ENCODE peak calls at places on chromosomes 6 and 20, in ten cellular contexts. C is heart left ventricle, B is pancreas, K is neural progenitor cell, D is psoas muscle, I is neural crest cell, O is PC-9, E is cardiac fibroblast, J is AG09319, N is A549. H is an unnamed sample.

GRCh38 chr6:165662041-165662491 is 975 bp downstream of the PDE10A start:
- DNase-seq in E (peak; percentile 71), C (peak; percentile 60), B (no peak), I (peak; percentile 57), O (no peak), K (peak; percentile 74), D (peak; percentile 28), N (peak; percentile 52), J (no peak), H (peak; percentile 33)

GRCh38 chr20:31638317-31638716 is 605 bp downstream of the COX4I2 start:
- DNase-seq in D (no peak), N (no peak), E (no peak), B (no peak), I (no peak), J (no peak), C (no peak), K (no peak), O (no peak), H (peak; percentile 69)

GRCh38 chr6:16236648-16237199 is 1.7 kb upstream of the GMPR start:
- DNase-seq in N (no peak), O (no peak), E (peak; percentile 75), I (no peak), K (no peak), D (no peak), C (peak; percentile 45), B (peak; percentile 63), J (peak; percentile 40), H (no peak)

GRCh38 chr6:18585032-18585573 is 198.0 kb downstream of the RNF144B start:
- DNase-seq in K (no peak), O (peak; percentile 19), C (peak; percentile 37), B (peak; percentile 22), D (peak; percentile 35), E (peak; percentile 64), J (peak; percentile 4), I (peak; percentile 35), N (peak; percentile 12), H (peak; percentile 49)

GRCh38 chr6:12962995-12963394 is 246.4 kb downstream of the PHACTR1 start:
- DNase-seq in O (no peak), E (peak; percentile 57), N (no peak), J (no peak), D (no peak), B (no peak), C (no peak), K (no peak), I (no peak), H (no peak)

GRCh38 chr6:47034421-47034820 is 7.7 kb downstream of the ADGRF1 start:
- DNase-seq in E (peak; percentile 16), C (no peak), J (no peak), O (no peak), K (no peak), I (no peak), D (no peak), N (no peak), B (no peak), H (no peak)

GRCh38 chr6:80022803-80023202 is 18.4 kb downstream of the TTK start:
- DNase-seq in K (no peak), D (no peak), N (no peak), B (no peak), O (no peak), E (peak; percentile 64), C (no peak), J (no peak), I (no peak), H (no peak)

GRCh38 chr6:81766482-81767069 is 14.1 kb upstream of the TENT5A start:
- DNase-seq in C (no peak), D (no peak), K (no peak), O (peak; percentile 11), N (peak; percentile 63), J (peak; percentile 79), I (no peak), B (no peak), E (peak; percentile 93), H (no peak)

GRCh38 chr6:143038845-143039244 is 21.8 kb upstream of the AIG1 start:
- DNase-seq in D (no peak), J (no peak), N (no peak), B (no peak), E (no peak), C (no peak), O (no peak), K (no peak), I (no peak), H (no peak)
- TF ChIP-seq CTCF in D (no peak), J (no peak), N (no peak), B (no peak), E (no peak), C (no peak), O (no peak), K (no peak), I (no peak), H (no peak)

GRCh38 chr20:43658068-43658722 is 8.7 kb upstream of the MYBL2 start:
- DNase-seq in I (no peak), B (no peak), N (peak; percentile 37), K (peak; percentile 44), E (no peak), J (no peak), D (no peak), C (no peak), O (peak; percentile 23), H (peak; percentile 27)
- TF ChIP-seq CTCF in I (peak; percentile 46), B (no peak), N (no peak), K (no peak), E (no peak), J (no peak), D (no peak), C (no peak), O (peak; percentile 20), H (peak; percentile 22)

DNA sequence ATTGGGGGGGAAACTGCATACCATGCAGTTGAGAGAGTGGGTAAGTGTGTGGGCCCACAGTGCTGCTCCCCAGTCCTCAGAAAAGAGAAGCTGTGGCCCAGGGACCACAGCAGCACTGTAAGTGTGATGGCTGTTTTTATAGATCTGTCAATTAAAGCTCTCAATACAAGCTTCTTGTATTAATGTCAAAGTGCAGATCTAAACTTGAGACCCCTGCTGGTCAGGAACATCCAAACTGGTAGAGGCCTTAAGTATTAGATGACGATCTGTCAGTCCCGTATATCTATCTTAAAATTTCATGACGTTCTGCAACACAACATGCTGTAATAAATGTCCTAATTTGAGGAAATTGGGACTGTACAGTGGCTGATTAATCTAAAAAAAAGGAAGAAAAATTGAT is 74.8 kb downstream of the TULP4 start:
- DNase-seq in D (no peak), C (no peak), I (no peak), O (no peak), E (no peak), B (no peak), J (no peak), N (peak; percentile 27), K (no peak), H (no peak)
- TF ChIP-seq CTCF in D (peak; percentile 4), C (no peak), I (peak; percentile 27), O (no peak), E (no peak), B (no peak), J (no peak), N (no peak), K (no peak), H (peak; percentile 46)

DNA sequence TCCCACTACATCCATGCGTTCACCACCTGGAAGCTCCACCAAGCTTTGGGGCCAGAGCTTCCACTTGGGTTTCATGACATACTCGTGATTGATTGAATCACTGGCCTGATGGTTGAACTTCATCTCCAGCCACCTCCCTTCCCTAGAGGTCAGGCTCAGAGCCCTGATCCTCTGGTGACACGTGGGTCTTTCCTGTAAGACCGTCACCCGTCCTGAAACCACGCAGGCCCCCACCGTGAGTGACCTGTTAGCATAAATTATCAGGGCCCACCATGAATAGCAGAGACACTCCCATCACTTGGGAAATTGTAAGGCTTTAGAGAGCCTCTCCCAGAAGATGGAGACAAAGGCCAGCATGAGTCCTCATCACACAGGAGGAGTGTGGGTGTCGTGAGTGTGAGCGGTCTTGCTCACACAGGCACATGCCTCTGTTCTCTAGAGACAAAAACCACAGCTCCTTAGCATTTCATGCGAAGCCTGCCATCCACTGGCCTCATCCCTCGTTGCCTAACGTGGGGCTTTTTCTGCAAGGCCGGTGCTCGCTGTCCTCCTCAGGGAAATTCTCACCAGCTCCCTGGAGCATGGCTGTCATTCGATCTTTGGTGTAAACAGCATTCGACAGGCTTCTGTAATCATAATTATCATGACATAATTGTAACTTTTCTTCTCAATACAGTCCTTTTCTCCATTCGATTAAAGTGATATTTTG is 65.1 kb upstream of the DUSP22 start:
- DNase-seq in B (no peak), D (no peak), J (no peak), O (no peak), C (no peak), E (no peak), I (no peak), K (no peak), N (no peak), H (no peak)
- TF ChIP-seq CTCF in B (no peak), D (peak; percentile 17), J (peak; percentile 3), O (no peak), C (no peak), E (peak; percentile 4), I (no peak), K (no peak), N (no peak), H (no peak)

GRCh38 chr6:130903007-130903406 is 75.8 kb downstream of the SMLR1 start:
- DNase-seq in J (no peak), B (no peak), D (no peak), E (no peak), N (no peak), I (no peak), C (no peak), O (no peak), K (peak; percentile 76), H (no peak)

GRCh38 chr6:130906736-130907381 is 79.7 kb downstream of the SMLR1 start:
- DNase-seq in O (no peak), D (no peak), J (no peak), N (no peak), K (no peak), E (peak; percentile 69), I (no peak), B (no peak), C (no peak), H (no peak)

GRCh38 chr6:130908188-130908587 is 81.0 kb downstream of the SMLR1 start:
- DNase-seq in J (no peak), E (no peak), D (no peak), C (no peak), B (no peak), I (no peak), K (no peak), O (no peak), N (no peak), H (no peak)

GRCh38 chr6:130903602-130904001 is 76.4 kb downstream of the SMLR1 start:
- DNase-seq in O (no peak), I (no peak), N (no peak), E (no peak), C (no peak), J (no peak), B (no peak), D (no peak), K (no peak), H (no peak)

GRCh38 chr6:130907687-130908086 is 80.5 kb downstream of the SMLR1 start:
- DNase-seq in B (no peak), K (no peak), J (no peak), D (no peak), O (no peak), N (no peak), I (no peak), E (no peak), C (no peak), H (no peak)
- TF ChIP-seq CTCF in B (no peak), K (no peak), J (no peak), D (no peak), O (no peak), N (no peak), I (no peak), E (no peak), C (no peak), H (no peak)

H was measured in BE2C.